ENCODE peak calls at places on chromosome 5, in four cellular contexts. K is SK-N-SH, Q is K562, N is GM12878. J is an unnamed sample.

GRCh38 chr5:98880151-98880550 is 48.7 kb downstream of the CHD1 start:
- DNase-seq in N (no peak), K (no peak), Q (no peak), J (no peak)

GRCh38 chr5:123813937-123814624 is 302.1 kb downstream of the CSNK1G3 start:
- DNase-seq in K (peak; percentile 19), Q (no peak), N (peak; percentile 43), J (no peak)

GRCh38 chr5:38749861-38750260 is 96.0 kb upstream of the OSMR start:
- DNase-seq in N (no peak), K (no peak), Q (no peak), J (no peak)

GRCh38 chr5:147452137-147452838 is 57.6 kb downstream of the DPYSL3 start:
- DNase-seq in K (peak; percentile 20), Q (no peak), N (no peak), J (peak; percentile 60)

GRCh38 chr5:98735806-98736507 is 37.5 kb upstream of the RGMB start:
- DNase-seq in N (no peak), K (no peak), Q (no peak), J (no peak)

GRCh38 chr5:173720341-173721258 is 104.2 kb upstream of the BOD1 start:
- DNase-seq in N (no peak), Q (no peak), K (peak; percentile 79), J (no peak)

GRCh38 chr5:157971466-157972324 is 112.8 kb upstream of the CLINT1 start:
- DNase-seq in Q (no peak), K (no peak), N (no peak), J (peak; percentile 31)

GRCh38 chr5:52989025-52989780 is at the start of gene ITGA2:
- DNase-seq in Q (peak; percentile 47), N (no peak), K (peak; percentile 77), J (peak; percentile 63)

GRCh38 chr5:137191179-137191578 is 307.9 kb downstream of the SPOCK1 start:
- DNase-seq in K (no peak), Q (no peak), N (no peak), J (no peak)

GRCh38 chr5:174166231-174167079 is 120.9 kb downstream of the NSG2 start:
- DNase-seq in K (no peak), Q (no peak), N (no peak), J (no peak)

DNA sequence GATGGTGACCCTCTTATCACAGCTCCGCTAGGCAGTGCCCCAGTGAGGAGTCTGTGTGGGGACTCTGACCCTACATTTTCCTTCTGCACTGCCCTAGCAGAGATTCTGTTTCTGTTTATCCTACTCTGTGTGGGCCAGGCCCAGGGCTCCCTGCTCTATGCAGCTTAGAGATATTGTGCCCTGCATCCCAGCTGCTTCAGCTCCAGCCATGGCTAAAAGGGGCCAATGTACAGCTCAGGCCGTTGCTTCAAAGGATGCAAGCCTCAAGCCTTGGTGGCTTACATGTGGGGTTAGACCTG is 2030.7 kb upstream of the CDH9 start:
- DNase-seq in K (no peak), Q (no peak), N (no peak), J (no peak)
- TF ChIP-seq USF1 in K (no peak), Q (no peak), N (no peak), J (no peak)

GRCh38 chr5:107673106-107673367 is 2.3 kb upstream of the EFNA5 start:
- DNase-seq in N (no peak), Q (no peak), K (no peak), J (no peak)
- TF ChIP-seq USF1 in N (no peak), Q (no peak), K (no peak), J (no peak)

DNA sequence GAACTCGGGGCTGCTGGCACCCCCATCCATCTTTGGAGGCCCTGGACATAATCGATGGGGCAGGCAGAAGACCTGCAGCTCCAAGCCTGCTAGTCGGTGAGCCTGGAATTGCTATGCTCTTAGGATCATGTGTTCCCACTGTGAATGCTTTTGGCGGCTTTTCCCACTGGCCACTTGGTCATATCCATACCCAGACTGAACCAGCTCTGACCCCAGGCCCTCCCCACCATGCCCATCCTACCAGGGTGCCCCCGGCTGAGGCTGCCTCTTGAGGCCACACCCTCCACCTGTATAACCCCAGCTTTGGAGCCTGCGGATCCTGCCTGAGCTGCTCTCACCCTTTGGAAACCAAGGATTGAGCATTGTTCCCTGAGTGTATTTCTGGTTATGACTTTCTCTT is 113.5 kb downstream of the TENT4A start:
- DNase-seq in N (no peak), Q (no peak), K (no peak), J (no peak)
- TF ChIP-seq USF1 in N (no peak), Q (no peak), K (no peak), J (no peak)

GRCh38 chr5:32168460-32169033 is 5.6 kb downstream of the GOLPH3 start:
- DNase-seq in N (no peak), Q (no peak), K (no peak), J (no peak)

GRCh38 chr5:32173394-32174010 is 617 bp downstream of the GOLPH3 start:
- DNase-seq in K (peak; percentile 67), N (no peak), Q (peak; percentile 43), J (peak; percentile 58)

GRCh38 chr5:32174011-32174866 is at the start of gene GOLPH3:
- DNase-seq in Q (peak; percentile 93), K (peak; percentile 96), N (no peak), J (peak; percentile 93)

GRCh38 chr5:32172908-32173393 is 1.2 kb downstream of the GOLPH3 start:
- DNase-seq in N (no peak), K (no peak), Q (no peak), J (no peak)

DNA sequence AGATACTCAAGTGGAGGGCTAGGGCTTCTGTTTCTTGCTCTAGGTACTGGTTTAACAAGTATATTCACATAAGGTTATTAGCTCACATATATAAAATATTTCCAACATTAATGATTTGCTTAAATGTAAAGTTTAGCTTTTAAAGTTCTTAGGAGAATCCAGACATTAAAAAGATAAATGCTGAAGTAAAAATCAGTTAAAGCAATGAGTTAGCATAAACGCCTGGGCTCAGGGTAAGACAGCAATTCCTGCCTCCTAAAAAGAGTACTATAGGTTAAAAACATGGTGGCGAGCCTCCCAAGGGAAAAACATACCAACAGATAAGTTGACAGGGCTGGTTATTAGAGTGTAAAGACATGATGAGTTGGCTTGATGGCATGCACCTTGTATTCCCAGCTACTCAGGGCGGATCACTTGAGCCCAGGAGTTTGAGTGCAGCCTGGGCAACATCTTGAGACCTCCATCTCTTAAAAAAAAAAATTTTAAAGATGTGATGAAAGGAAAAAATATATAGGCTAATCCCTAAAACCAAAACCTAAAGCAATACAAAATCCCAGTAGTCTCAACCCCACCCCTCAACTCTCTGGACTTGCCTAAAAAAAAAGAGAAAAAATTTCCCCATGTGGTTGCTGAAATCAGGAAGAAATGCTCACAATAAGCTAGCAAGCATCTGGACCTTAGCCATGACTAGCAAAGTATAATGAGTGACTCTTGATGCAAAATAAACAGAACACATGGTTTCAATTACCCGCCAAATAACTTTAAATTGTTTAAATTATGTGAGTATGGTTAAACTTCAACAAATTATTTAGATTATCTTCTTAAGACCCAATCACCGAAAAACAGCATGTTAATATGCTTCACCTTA is 3.6 kb downstream of the GOLPH3 start:
- DNase-seq in Q (no peak), K (peak; percentile 45), N (no peak), J (no peak)
- TF ChIP-seq USF1 in Q (no peak), K (no peak), N (no peak), J (no peak)

GRCh38 chr5:10761842-10762165 is 770 bp upstream of the DAP start:
- DNase-seq in N (no peak), K (no peak), Q (no peak), J (no peak)
- TF ChIP-seq USF1 in N (no peak), K (no peak), Q (no peak), J (no peak)

GRCh38 chr5:42520957-42521356 is 97.7 kb downstream of the GHR start:
- DNase-seq in N (no peak), Q (no peak), K (no peak), J (no peak)
- TF ChIP-seq USF1 in N (no peak), Q (no peak), K (no peak), J (no peak)

GRCh38 chr5:90477816-90478215 is 3.2 kb downstream of the POLR3G start:
- DNase-seq in N (no peak), Q (no peak), K (no peak), J (no peak)

GRCh38 chr5:90479611-90480385 is 5.1 kb downstream of the POLR3G start:
- DNase-seq in N (no peak), K (no peak), Q (no peak), J (no peak)

GRCh38 chr5:90475436-90475980 is 844 bp downstream of the POLR3G start:
- DNase-seq in N (no peak), Q (no peak), K (no peak), J (no peak)

GRCh38 chr5:90474235-90475107 is at the start of the genes MBLAC2 and POLR3G:
- DNase-seq in K (peak; percentile 95), N (peak; percentile 77), Q (peak; percentile 92), J (peak; percentile 97)

GRCh38 chr5:90477073-90477472 is 2.4 kb downstream of the POLR3G start:
- DNase-seq in Q (no peak), K (no peak), N (no peak), J (peak; percentile 42)
- TF ChIP-seq USF1 in Q (no peak), K (no peak), N (no peak), J (no peak)

GRCh38 chr5:16271851-16272250 is 92.3 kb upstream of the MARCHF11 start:
- DNase-seq in N (no peak), K (no peak), Q (no peak), J (no peak)
- TF ChIP-seq USF1 in N (no peak), K (no peak), Q (no peak), J (no peak)

DNA sequence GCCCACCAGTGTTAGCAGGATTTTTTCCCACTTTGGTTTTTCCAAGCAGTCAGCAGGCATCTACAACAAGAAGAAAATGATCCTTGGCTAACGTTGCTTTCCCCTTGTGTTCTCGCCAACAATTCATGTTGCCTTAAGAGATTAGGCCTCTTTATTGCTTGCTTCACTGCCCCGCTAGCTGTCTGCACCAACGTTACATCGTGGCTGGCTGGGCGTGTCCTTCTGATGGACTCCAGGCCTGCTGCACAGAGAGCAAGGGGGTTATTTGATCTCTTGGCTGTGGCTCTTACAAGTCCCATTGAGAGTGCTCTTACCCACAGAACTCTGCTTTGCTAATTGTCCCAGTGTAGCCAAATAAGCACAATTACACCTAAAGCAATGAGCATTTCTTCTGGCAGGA is 17.8 kb downstream of the DCANP1 start:
- DNase-seq in K (no peak), N (no peak), Q (no peak), J (no peak)
- TF ChIP-seq USF1 in K (no peak), N (no peak), Q (no peak), J (no peak)